ENCODE peak calls at places on chromosome X, in four cellular contexts. Y is caudate nucleus, X is neural progenitor cell, G is heart left ventricle. A is an unnamed sample.

GRCh38 chrX:152926279-152926678 is 28.4 kb downstream of the ZNF185 start:
- DNase-seq in Y (no peak), G (no peak), X (peak; percentile 59), A (peak; percentile 63)

GRCh38 chrX:39984191-39984956 is 113.4 kb downstream of the BCOR start:
- DNase-seq in Y (no peak), X (no peak), G (no peak), A (no peak)

GRCh38 chrX:4570141-4570540 is 856.7 kb upstream of the PRKX start:
- DNase-seq in Y (no peak), G (no peak), X (no peak), A (no peak)

GRCh38 chrX:129908636-129909035 is 2.7 kb downstream of the UTP14A start:
- DNase-seq in X (no peak), Y (no peak), G (no peak), A (no peak)

GRCh38 chrX:4382273-4382672 is 668.8 kb upstream of the PRKX start:
- DNase-seq in X (no peak), G (no peak), Y (no peak), A (no peak)

GRCh38 chrX:153829549-153829798 is 870 bp downstream of the PDZD4 start:
- DNase-seq in X (no peak), G (no peak), Y (no peak), A (no peak)

GRCh38 chrX:120743266-120743665 is 113.4 kb upstream of the C1GALT1C1 start:
- DNase-seq in X (no peak), G (no peak), Y (no peak), A (no peak)

GRCh38 chrX:12946406-12946805 is 28.5 kb upstream of the TMSB4X start:
- DNase-seq in G (no peak), Y (no peak), X (peak; percentile 15), A (no peak)

GRCh38 chrX:40573763-40574162 is 7.0 kb upstream of the ATP6AP2 start:
- DNase-seq in X (no peak), Y (no peak), G (no peak), A (no peak)

GRCh38 chrX:41152221-41152620 is 67.0 kb downstream of the USP9X start:
- DNase-seq in Y (no peak), G (no peak), X (no peak), A (no peak)

GRCh38 chrX:37609727-37610126 is 38.3 kb downstream of the LANCL3 start:
- DNase-seq in G (no peak), Y (no peak), X (no peak), A (no peak)

GRCh38 chrX:37608156-37608555 is 36.7 kb downstream of the LANCL3 start:
- DNase-seq in Y (no peak), X (no peak), G (no peak), A (no peak)

GRCh38 chrX:37613898-37614297 is 42.4 kb downstream of the LANCL3 start:
- DNase-seq in X (no peak), G (no peak), Y (no peak), A (no peak)
- H3K27ac ChIP-seq in X (no peak overlapping the region), G (no peak overlapping the region), Y (no peak overlapping the region), A (no peak overlapping the region)

DNA sequence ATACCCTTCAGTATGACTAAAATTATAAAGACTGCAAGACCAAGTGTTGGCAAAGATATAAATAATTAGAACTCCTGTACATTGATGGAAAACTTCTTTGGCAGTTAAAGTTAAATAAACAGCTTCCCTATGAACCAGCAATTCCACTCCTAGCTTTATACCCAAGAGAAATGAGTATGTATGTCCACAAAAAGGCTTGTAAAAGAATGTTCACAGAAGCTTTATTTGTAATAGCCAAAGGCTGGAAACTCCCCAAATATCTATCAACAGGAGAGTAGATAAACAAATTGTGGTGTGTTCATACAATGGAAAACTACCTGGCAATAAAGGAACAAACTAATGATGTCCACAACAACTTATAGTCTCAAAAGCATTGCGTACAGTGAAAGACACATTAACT is 184.8 kb downstream of the AMELX start:
- DNase-seq in X (no peak), Y (no peak), G (no peak), A (no peak)
- H3K27ac ChIP-seq in X (no peak overlapping the region), Y (no peak overlapping the region), G (no peak overlapping the region), A (no peak overlapping the region)

DNA sequence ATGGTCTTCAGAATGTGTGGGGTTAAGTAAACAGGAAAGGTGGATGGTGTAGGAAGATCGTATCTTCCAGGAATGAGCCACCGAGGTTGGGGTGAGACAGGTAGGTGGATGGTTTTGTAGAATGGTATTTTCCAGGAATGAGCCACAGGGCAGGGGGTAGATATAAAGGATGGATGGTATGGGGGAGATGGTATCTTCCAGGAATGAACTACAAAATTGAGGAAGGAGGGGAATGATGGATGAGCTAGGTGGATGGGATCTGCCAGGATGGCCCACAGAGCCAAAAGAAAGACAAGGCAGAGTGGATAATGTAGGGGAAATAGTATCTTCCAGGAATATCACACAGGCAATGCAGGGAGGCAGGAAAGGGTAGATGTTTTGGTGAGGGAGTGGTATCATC is 60.0 kb downstream of the MAOA start:
- DNase-seq in G (no peak), X (no peak), Y (no peak), A (no peak)
- H3K27ac ChIP-seq in G (no peak overlapping the region), X (no peak overlapping the region), Y (no peak overlapping the region), A (no peak overlapping the region)

GRCh38 chrX:133375558-133376340 is 39.5 kb downstream of the GPC4 start:
- DNase-seq in G (peak; percentile 15), Y (no peak), X (peak; percentile 18), A (no peak)
- H3K27ac ChIP-seq in G (no peak overlapping the region), Y (no peak overlapping the region), X (no peak overlapping the region), A (no peak overlapping the region)

GRCh38 chrX:33272986-33273385 is 61.6 kb upstream of the DMD start:
- DNase-seq in X (no peak), G (no peak), Y (no peak), A (no peak)
- H3K27ac ChIP-seq in X (no peak overlapping the region), G (no peak overlapping the region), Y (no peak overlapping the region), A (no peak overlapping the region)

DNA sequence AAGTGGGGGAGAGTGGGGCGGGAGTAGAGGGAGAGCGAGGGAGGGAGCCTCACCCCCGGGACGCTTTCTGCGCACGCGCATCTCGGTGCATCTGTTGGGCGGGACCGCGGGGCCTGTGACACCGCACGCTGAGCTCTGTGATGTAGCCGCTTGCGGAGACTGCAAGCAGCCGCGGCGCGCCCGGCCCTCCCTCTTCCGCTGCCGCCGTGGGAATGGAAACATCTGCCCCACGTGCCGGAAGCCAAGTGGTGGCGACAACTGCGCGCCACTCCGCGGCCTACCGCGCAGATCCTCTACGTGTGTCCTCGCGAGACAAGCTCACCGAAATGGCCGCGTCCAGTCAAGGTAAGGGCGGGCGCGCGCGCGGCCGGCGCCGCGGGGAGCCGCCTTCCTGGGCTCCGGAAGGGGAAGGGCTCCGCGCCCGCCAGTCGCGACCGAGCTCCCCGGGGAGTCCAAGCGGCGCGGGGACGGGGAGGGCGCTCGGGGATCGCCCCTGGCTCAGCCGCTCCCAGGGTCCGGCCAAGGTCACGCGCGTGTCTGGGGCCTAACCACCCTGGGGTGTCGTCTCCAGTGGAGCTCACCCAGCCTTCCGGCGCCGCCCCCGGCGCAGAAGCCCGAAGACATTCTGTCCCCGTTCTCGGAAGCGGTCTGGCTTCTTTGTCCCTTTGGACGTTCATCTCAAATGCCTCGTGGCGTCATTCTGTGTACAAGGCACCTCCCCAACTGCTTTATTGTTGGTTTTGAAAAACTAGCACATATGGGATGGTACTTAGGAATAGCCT is at the start of gene FUNDC2:
- DNase-seq in X (peak; percentile 93), Y (peak; percentile 91), G (peak; percentile 94), A (peak; percentile 89)
- H3K27ac ChIP-seq in X (peak within 1 kb of the TSS; percentile 90), Y (peak within 1 kb of the TSS; percentile 86), G (peak within 1 kb of the TSS; percentile 94), A (peak within 1 kb of the TSS; percentile 95)

GRCh38 chrX:15790766-15791380 is 589 bp downstream of the ZRSR2 start:
- DNase-seq in G (no peak), Y (no peak), X (no peak), A (no peak)
- H3K27ac ChIP-seq in G (peak overlapping the region; percentile 44), Y (peak overlapping the region; percentile 60), X (peak overlapping the region; percentile 34), A (peak overlapping the region; percentile 85)

GRCh38 chrX:133921764-133922389 is 63.5 kb downstream of the GPC3 start:
- DNase-seq in Y (no peak), X (peak; percentile 78), G (peak; percentile 13), A (no peak)
- H3K27ac ChIP-seq in Y (no peak overlapping the region), X (peak overlapping the region; percentile 38), G (no peak overlapping the region), A (no peak overlapping the region)

GRCh38 chrX:110000000-110000399 is 2.9 kb upstream of the TMEM164 start:
- DNase-seq in Y (no peak), G (no peak), X (no peak), A (no peak)

GRCh38 chrX:110002300-110003166 is at the start of gene TMEM164:
- DNase-seq in Y (peak; percentile 65), X (peak; percentile 81), G (peak; percentile 89), A (peak; percentile 74)

GRCh38 chrX:110000854-110001701 is 1.8 kb upstream of the TMEM164 start:
- DNase-seq in G (no peak), Y (no peak), X (no peak), A (no peak)

GRCh38 chrX:110003167-110004156 is 548 bp downstream of the TMEM164 start:
- DNase-seq in Y (no peak), G (peak; percentile 21), X (no peak), A (no peak)

DNA sequence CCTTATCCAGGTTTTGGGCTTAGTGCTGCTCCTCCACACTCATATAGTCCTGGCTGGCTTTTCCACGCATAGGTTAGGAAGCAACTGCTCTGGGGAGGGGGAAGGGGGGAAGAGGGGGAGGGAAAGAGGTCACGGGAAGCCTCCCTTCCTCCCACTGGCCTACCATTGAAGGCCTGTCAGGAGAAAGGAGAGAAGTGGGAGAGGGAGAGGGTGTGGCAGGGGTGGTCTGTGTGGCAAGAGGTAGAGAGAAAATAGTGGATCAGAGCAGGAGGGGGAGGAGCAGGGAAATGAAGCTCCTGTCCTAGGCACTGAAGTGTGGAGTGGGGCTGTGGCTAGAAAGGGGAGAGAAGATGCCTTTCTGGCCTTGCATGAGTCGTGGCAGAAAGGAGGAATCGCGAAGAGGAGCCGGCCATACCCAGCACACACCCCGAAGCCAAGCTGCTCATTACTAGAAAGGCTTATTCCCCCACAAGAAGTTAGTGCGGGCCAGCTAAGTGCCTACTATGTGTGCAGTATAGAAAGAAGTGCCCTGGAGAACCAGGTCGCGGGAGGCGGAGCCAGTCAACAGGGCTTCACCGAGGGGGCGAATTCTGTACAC is 1.1 kb upstream of the TMEM164 start:
- DNase-seq in X (no peak), Y (no peak), G (no peak), A (no peak)
- H3K27ac ChIP-seq in X (no peak overlapping the region), Y (peak overlapping the region; percentile 92), G (peak overlapping the region; percentile 87), A (peak overlapping the region; percentile 95)

GRCh38 chrX:119237526-119238035 is 1.5 kb downstream of the PGRMC1 start:
- DNase-seq in Y (no peak), X (peak; percentile 2), G (no peak), A (no peak)
- H3K27ac ChIP-seq in Y (peak overlapping the region; percentile 58), X (no peak overlapping the region), G (no peak overlapping the region), A (peak overlapping the region; percentile 86)

A was measured in breast epithelium.